ENCODE peak calls at places on chromosomes 16 and 17, in nine cellular contexts. A is tibial artery, J is heart right ventricle, D is sigmoid colon, U is A549, M is Panc1, O is cardiac muscle cell, N is psoas muscle, R is GM23338. C is an unnamed sample.

GRCh38 chr17:57623620-57624019 is 121.5 kb downstream of the CCDC182 start:
- DNase-seq in U (no peak), M (no peak), N (no peak), J (no peak), O (no peak), A (peak), R (no peak), D (no peak), C (no peak)

GRCh38 chr16:75074920-75075687 is 41.5 kb downstream of the LDHD start:
- DNase-seq in D (no peak), J (no peak), O (no peak), N (no peak), A (no peak), U (no peak), M (no peak), R (no peak), C (no peak)

GRCh38 chr17:59754547-59754946 is 47.1 kb downstream of the VMP1 start:
- DNase-seq in U (peak), R (no peak), D (no peak), J (no peak), A (no peak), N (no peak), M (peak), O (no peak), C (peak)

GRCh38 chr17:76500074-76500744 is 1.0 kb downstream of the RHBDF2 start:
- DNase-seq in A (no peak), O (no peak), U (no peak), M (no peak), R (no peak), N (no peak), D (no peak), J (no peak), C (no peak)

GRCh38 chr16:55471448-55472097 is 7.4 kb upstream of the MMP2 start:
- DNase-seq in A (peak), J (no peak), R (no peak), O (no peak), N (no peak), U (peak), D (no peak), M (no peak), C (no peak)

GRCh38 chr16:2779151-2779920 is 2.3 kb upstream of the ELOB start:
- DNase-seq in J (no peak), O (no peak), M (no peak), N (no peak), U (no peak), D (peak), A (peak), R (no peak), C (peak)

GRCh38 chr16:17404903-17405691 is 65.7 kb downstream of the XYLT1 start:
- DNase-seq in O (no peak), R (no peak), N (peak), D (peak), U (no peak), A (peak), J (peak), M (no peak), C (no peak)

GRCh38 chr17:75933836-75934235 is 7.0 kb downstream of the FBF1 start:
- DNase-seq in D (no peak), M (no peak), A (no peak), U (no peak), O (no peak), J (no peak), N (no peak), R (no peak), C (no peak)

GRCh38 chr17:73625975-73626706 is 18.1 kb downstream of the SDK2 start:
- DNase-seq in O (peak), N (peak), A (no peak), J (peak), R (no peak), D (no peak), M (no peak), U (no peak), C (no peak)

GRCh38 chr16:70573451-70574121 is 50.0 kb downstream of the SF3B3 start:
- DNase-seq in U (no peak), O (no peak), J (peak), D (peak), M (no peak), R (peak), A (no peak), N (no peak), C (peak)

GRCh38 chr17:3511841-3512511 is 36.2 kb downstream of the ASPA start:
- DNase-seq in J (no peak), R (no peak), O (no peak), M (no peak), D (peak), U (no peak), N (no peak), A (no peak), C (no peak)

GRCh38 chr16:65895906-65896305 is 470.6 kb upstream of the CDH5 start:
- DNase-seq in D (no peak), A (no peak), M (no peak), U (no peak), R (no peak), O (no peak), N (no peak), J (no peak), C (no peak)

GRCh38 chr16:55324491-55325447 is 766 bp downstream of the IRX6 start:
- DNase-seq in O (no peak), U (peak), N (no peak), M (no peak), A (peak), J (peak), D (no peak), R (peak), C (no peak)

GRCh38 chr16:67463691-67464090 is 17.3 kb downstream of the ATP6V0D1 start:
- DNase-seq in R (no peak), A (no peak), M (no peak), U (no peak), D (no peak), J (no peak), O (no peak), N (no peak), C (no peak)

GRCh38 chr16:83356266-83356665 is 451.5 kb upstream of the HSBP1 start:
- DNase-seq in D (no peak), A (no peak), M (peak), R (peak), N (no peak), J (no peak), U (peak), O (peak), C (no peak)

GRCh38 chr17:4499431-4500187 is 928 bp downstream of the SPNS2 start:
- DNase-seq in M (no peak), D (no peak), O (no peak), R (peak), N (no peak), U (peak), J (peak), A (no peak), C (no peak)

GRCh38 chr16:12509121-12509520 is 294.6 kb downstream of the CPPED1 start:
- DNase-seq in J (no peak), N (no peak), U (no peak), R (no peak), A (no peak), D (peak), M (no peak), O (no peak), C (no peak)

GRCh38 chr17:46071796-46072195 is 72.7 kb downstream of the STH start:
- DNase-seq in J (no peak), N (no peak), M (no peak), U (no peak), O (no peak), A (no peak), R (no peak), D (no peak), C (no peak)

GRCh38 chr16:87496101-87496801 is 3.4 kb upstream of the ZCCHC14 start:
- DNase-seq in M (no peak), N (no peak), D (no peak), R (no peak), U (no peak), O (no peak), J (no peak), A (no peak), C (no peak)

GRCh38 chr17:77327181-77327565 is 186.4 kb downstream of the SEC14L1 start:
- DNase-seq in O (no peak), R (no peak), J (no peak), M (no peak), U (no peak), N (no peak), A (peak), D (peak), C (no peak)

GRCh38 chr17:81119223-81120148 is 45.8 kb upstream of the PVALEF start:
- DNase-seq in M (peak), J (peak), D (peak), R (peak), A (no peak), N (peak), O (peak), U (peak), C (peak)
- TF ChIP-seq CTCF in M (no peak), J (peak), D (no peak), R (peak), A (no peak), N (no peak), O (peak), U (peak), C (peak)

DNA sequence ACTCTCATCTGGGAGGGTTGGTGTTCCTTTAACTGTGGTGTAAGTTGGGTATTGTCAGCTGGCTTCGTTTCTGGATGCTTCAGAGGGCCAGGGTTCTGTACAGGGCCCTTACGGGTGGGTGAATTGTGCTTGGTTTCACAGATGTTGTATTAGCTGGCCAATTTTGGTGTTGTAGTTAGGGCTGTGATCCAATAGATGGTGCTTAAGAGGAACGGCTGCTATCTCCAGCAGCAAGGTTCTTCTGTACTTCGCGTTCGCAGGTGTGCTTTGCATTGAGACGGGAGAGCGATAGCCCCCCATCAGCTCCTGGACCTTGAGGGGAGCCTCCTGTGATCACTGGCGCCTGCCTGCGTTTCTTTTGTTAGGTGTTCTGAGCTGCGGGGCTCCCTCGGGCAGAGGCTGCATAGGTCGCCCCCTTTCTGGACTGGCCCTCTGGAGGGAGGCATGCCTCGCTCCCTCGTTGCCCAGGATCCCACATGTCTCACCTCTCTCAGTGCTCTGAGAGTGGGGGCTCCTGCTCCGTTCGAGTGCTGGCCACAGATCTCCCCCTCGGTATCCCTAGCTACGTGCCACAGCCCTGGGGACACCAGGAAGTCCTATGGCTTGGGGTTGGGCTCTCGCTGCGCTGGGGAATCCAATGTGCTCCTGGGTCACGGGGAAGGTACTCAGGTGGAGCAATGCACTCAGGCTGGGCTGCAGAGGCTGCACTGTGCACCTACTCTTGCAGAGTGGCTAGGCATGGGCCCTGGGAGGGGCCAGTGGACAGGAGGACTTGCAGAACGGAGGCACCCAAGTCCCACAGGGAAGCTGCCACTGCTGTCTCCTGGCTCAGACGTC is 844 bp upstream of the PRDM7 start:
- DNase-seq in O (peak), J (no peak), M (no peak), A (no peak), N (no peak), D (no peak), U (peak), R (peak), C (no peak)
- H3K4me3 ChIP-seq in O (peak), J (peak), M (peak), A (peak), N (peak), D (no peak), U (peak), R (peak), C (peak)

GRCh38 chr17:81460856-81461460 is 51.6 kb downstream of the ACTG1 start:
- DNase-seq in A (no peak), N (no peak), O (no peak), D (no peak), R (no peak), M (no peak), U (no peak), J (no peak), C (no peak)

GRCh38 chr17:81458628-81459027 is 54.0 kb downstream of the ACTG1 start:
- DNase-seq in D (no peak), J (no peak), O (no peak), A (no peak), M (no peak), N (no peak), R (no peak), U (no peak), C (no peak)

GRCh38 chr17:81459224-81459623 is 53.4 kb downstream of the ACTG1 start:
- DNase-seq in A (no peak), M (no peak), R (no peak), N (no peak), D (no peak), J (no peak), O (no peak), U (no peak), C (no peak)

GRCh38 chr17:81457917-81458555 is 54.6 kb downstream of the ACTG1 start:
- DNase-seq in O (no peak), J (no peak), A (no peak), M (no peak), N (no peak), U (no peak), R (no peak), D (no peak), C (no peak)

GRCh38 chr17:81459864-81460263 is 52.7 kb downstream of the ACTG1 start:
- DNase-seq in N (no peak), D (no peak), O (no peak), A (no peak), M (no peak), U (no peak), J (no peak), R (no peak), C (no peak)
- H3K27ac ChIP-seq in N (no peak), D (no peak), O (no peak), A (no peak), M (no peak), U (no peak), J (peak), R (no peak), C (no peak)

DNA sequence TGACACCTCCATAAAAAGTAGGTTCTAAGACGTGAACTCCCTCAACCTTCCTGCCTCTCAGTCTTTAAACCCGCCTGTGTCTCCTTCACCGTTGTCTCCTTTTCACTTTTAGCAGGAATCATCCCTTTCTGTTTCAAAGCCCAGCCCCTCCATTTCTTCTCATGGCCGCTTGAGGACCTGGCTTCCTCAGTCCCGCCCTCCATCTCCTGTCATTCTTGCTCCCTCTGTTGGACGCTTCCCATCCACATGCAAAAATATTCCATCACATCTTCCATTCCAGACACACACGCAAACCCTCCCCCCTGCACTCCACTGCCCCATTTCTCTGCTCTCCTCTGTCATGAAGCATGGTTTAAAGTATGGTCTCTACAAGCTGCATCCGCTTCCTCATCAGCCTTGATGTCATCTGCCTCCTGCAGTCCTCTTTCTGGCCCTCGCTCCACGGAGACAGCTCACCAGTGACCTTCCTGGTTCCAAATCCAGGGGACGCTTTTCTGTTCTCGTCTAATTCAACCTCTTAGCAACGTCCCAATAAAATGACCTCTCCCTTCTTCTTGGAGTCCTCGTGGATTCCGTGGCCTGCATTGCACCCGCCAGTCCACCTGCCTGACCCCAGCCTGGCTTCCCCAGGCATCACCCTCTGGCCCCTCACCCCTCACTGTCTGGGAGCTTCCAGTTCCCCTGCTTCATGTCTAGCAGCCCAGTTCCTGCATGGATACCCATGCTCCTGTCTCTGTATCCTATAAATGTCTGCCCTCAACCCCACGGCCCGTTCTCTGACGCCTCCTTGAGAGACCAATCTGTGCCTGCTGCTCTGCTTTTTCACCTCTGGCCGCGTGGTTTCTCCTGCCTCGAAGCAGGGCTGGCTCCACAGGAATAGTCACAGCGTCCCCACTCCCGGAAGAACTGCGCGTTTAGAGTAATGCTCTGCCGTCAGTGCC is 26.2 kb downstream of the ANKRD40 start:
- DNase-seq in U (peak), M (no peak), D (peak), N (no peak), A (peak), J (peak), O (peak), R (peak), C (peak)
- TF ChIP-seq CTCF in U (peak), M (no peak), D (peak), N (peak), A (peak), J (peak), O (peak), R (peak), C (peak)

GRCh38 chr16:4270595-4270994 is 2.2 kb downstream of the TFAP4 start:
- DNase-seq in A (no peak), M (no peak), U (no peak), R (no peak), J (no peak), D (no peak), O (no peak), N (no peak), C (no peak)
- H3K4me3 ChIP-seq in A (peak), M (peak), U (peak), R (peak), J (peak), D (no peak), O (peak), N (peak), C (peak)

DNA sequence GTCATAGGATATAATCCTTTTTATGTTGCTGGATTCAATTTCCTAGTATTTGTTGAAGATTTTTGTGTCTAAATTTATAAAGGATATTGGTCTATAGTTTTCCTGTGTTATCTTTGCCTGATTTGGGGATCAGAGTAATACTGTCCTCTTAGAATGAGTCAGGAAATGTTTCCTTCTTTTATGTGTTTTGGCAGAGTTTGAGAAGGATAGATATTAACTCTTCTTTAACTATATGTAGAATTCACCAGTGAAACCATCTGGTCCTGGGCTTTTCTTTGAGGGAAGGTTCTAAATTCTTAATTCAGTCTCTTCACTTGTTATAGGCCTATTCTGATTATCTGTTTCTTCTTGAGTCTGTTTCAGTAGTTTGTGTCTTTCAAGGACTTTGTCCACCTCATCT is 66.3 kb upstream of the NACA2 start:
- DNase-seq in N (no peak), D (no peak), M (no peak), R (no peak), O (no peak), J (no peak), A (no peak), U (no peak), C (no peak)
- H3K27ac ChIP-seq in N (no peak), D (no peak), M (no peak), R (no peak), O (no peak), J (no peak), A (no peak), U (no peak), C (no peak)

C was measured in RWPE2.